ENCODE peak calls at places on chromosomes 13 and 19, in four cellular contexts. U is stromal cell of bone marrow; T is naive thymus-derived CD8-positive, alpha-beta T cell; I is GM04503. W is an unnamed sample.

GRCh38 chr19:10919352-10920287 is 8.8 kb downstream of the YIPF2 start:
- DNase-seq in U (no peak), T (no peak), I (no peak), W (no peak)

GRCh38 chr13:45468676-45469075 is 3.9 kb downstream of the COG3 start:
- DNase-seq in U (no peak), T (no peak), I (no peak), W (no peak)

GRCh38 chr19:46860846-46861690 is at the start of gene ARHGAP35:
- DNase-seq in U (peak), T (peak), I (no peak), W (no peak)

GRCh38 chr19:1153891-1154730 is 20.0 kb downstream of the SBNO2 start:
- DNase-seq in U (no peak), T (no peak), I (no peak), W (no peak)

GRCh38 chr13:43804461-43805070 is 17.8 kb upstream of the ENOX1 start:
- DNase-seq in U (peak), T (peak), I (no peak), W (no peak)

GRCh38 chr19:898663-899062 is 5.4 kb downstream of the RNU6-9 start:
- DNase-seq in U (no peak), T (peak), I (no peak), W (no peak)

GRCh38 chr19:5956728-5957127 is 21.2 kb downstream of the RANBP3 start:
- DNase-seq in U (no peak), T (no peak), I (no peak), W (no peak)

GRCh38 chr19:3466630-3467029 is 13.7 kb downstream of the SMIM24 start:
- DNase-seq in U (no peak), T (no peak), I (no peak), W (no peak)

GRCh38 chr13:113915012-113915763 is 51.3 kb upstream of the GAS6 start:
- DNase-seq in U (no peak), T (no peak), I (no peak), W (no peak)

GRCh38 chr13:39531646-39532045 is 71.3 kb downstream of the LHFPL6 start:
- DNase-seq in U (no peak), T (no peak), I (no peak), W (no peak)

GRCh38 chr19:42074513-42075363 is 1.2 kb upstream of the ZNF574 start:
- DNase-seq in U (no peak), T (no peak), I (no peak), W (no peak)

GRCh38 chr19:41967056-41967783 is 8.1 kb upstream of the RABAC1 start:
- DNase-seq in U (no peak), T (no peak), I (no peak), W (no peak)

GRCh38 chr13:93298741-93299140 is 72.1 kb downstream of the GPC6 start:
- DNase-seq in U (no peak), T (no peak), I (no peak), W (no peak)

GRCh38 chr13:114022876-114023275 is 49.0 kb upstream of the C13orf46 start:
- DNase-seq in U (no peak), T (no peak), I (no peak), W (no peak)

GRCh38 chr13:26909515-26909914 is 148.9 kb upstream of the GPR12 start:
- DNase-seq in U (no peak), T (no peak), I (no peak), W (no peak)

GRCh38 chr19:38731654-38732301 is 12.5 kb downstream of the CAPN12 start:
- DNase-seq in U (no peak), T (no peak), I (no peak), W (no peak)

GRCh38 chr19:1810439-1811160 is 1.5 kb downstream of the ATP8B3 start:
- DNase-seq in U (no peak), T (no peak), I (no peak), W (no peak)

GRCh38 chr13:93146584-93147292 is 79.9 kb upstream of the GPC6 start:
- DNase-seq in U (peak), T (no peak), I (no peak), W (no peak)

GRCh38 chr13:59834801-59835200 is 328.9 kb downstream of the DIAPH3 start:
- DNase-seq in U (no peak), T (no peak), I (peak), W (peak)

GRCh38 chr13:69423844-69424243 is 683.8 kb upstream of the ATXN8OS start:
- DNase-seq in U (no peak), T (no peak), I (no peak), W (no peak)

GRCh38 chr19:10532457-10532856 is 11.2 kb upstream of the ATG4D start:
- DNase-seq in U (no peak), T (no peak), I (no peak), W (no peak)

GRCh38 chr13:52850396-52851152 is 2.1 kb upstream of the PCDH8 start:
- DNase-seq in U (peak), T (no peak), I (no peak), W (no peak)

GRCh38 chr19:35552534-35553384 is 7.3 kb downstream of the TMEM147 start:
- DNase-seq in U (no peak), T (no peak), I (no peak), W (no peak)

W was measured in AG04449.